ENCODE peak calls at places on chromosomes 2 and 18, in six cellular contexts. Q, H, O, U, Y and W are unnamed samples.

GRCh38 chr2:108637304-108637669 is 82.0 kb upstream of the RANBP2 start:
- DNase-seq in Q (peak), Y (no peak), H (no peak), O (peak), U (no peak), W (no peak)

GRCh38 chr18:31104444-31104843 is 2.2 kb upstream of the DSC2 start:
- DNase-seq in O (no peak), U (no peak), H (no peak), Y (no peak), Q (no peak), W (no peak)

GRCh38 chr2:204638795-204639194 is 93.5 kb downstream of the PARD3B start:
- DNase-seq in O (no peak), U (no peak), Q (no peak), H (no peak), Y (no peak), W (no peak)

GRCh38 chr2:72146357-72147302 is 1.0 kb downstream of the CYP26B1 start:
- DNase-seq in Q (peak), U (no peak), Y (no peak), H (peak), O (no peak), W (no peak)

GRCh38 chr2:145601306-145601925 is 1081.5 kb upstream of the ZEB2 start:
- DNase-seq in Q (no peak), O (no peak), U (no peak), Y (no peak), H (no peak), W (no peak)

GRCh38 chr2:52658598-52658997 is 1109.0 kb upstream of the CHAC2 start:
- DNase-seq in Q (no peak), O (no peak), H (no peak), Y (no peak), U (no peak), W (no peak)

GRCh38 chr2:85131116-85131515 is 2.1 kb upstream of the TCF7L1 start:
- DNase-seq in U (no peak), O (peak), Q (no peak), H (no peak), Y (no peak), W (peak)

GRCh38 chr2:128347701-128348504 is 29.2 kb upstream of the HS6ST1 start:
- DNase-seq in U (no peak), H (no peak), O (no peak), Q (peak), Y (no peak), W (no peak)

GRCh38 chr18:68445668-68446426 is 269.1 kb downstream of the TMX3 start:
- DNase-seq in Y (no peak), O (no peak), H (no peak), U (no peak), Q (no peak), W (no peak)

GRCh38 chr2:37005118-37005868 is 39.0 kb upstream of the STRN start:
- DNase-seq in O (peak), Q (no peak), H (no peak), Y (no peak), U (no peak), W (no peak)

GRCh38 chr2:28717339-28717758 is 34.3 kb upstream of the PPP1CB start:
- DNase-seq in U (no peak), Q (peak), H (no peak), Y (peak), O (no peak), W (no peak)

GRCh38 chr2:233165895-233166661 is 85.4 kb upstream of the ATG16L1 start:
- DNase-seq in H (peak), O (no peak), Y (peak), Q (peak), U (no peak), W (no peak)

GRCh38 chr2:158179660-158180059 is 78.0 kb downstream of the UPP2 start:
- DNase-seq in U (no peak), H (no peak), Y (peak), O (peak), Q (no peak), W (no peak)

GRCh38 chr2:200360364-200360763 is 53.9 kb downstream of the SPATS2L start:
- DNase-seq in Y (no peak), H (no peak), O (no peak), U (no peak), Q (no peak), W (no peak)

GRCh38 chr2:152062130-152063091 is 36.4 kb downstream of the CACNB4 start:
- DNase-seq in H (no peak), Y (peak), U (no peak), Q (peak), O (no peak), W (no peak)

GRCh38 chr2:155815851-155816250 is 516.7 kb downstream of the NR4A2 start:
- DNase-seq in O (peak), Y (no peak), U (no peak), Q (no peak), H (no peak), W (no peak)

GRCh38 chr18:46310675-46311345 is 206.6 kb downstream of the HAUS1 start:
- DNase-seq in H (no peak), Q (no peak), O (no peak), U (no peak), Y (no peak), W (no peak)

GRCh38 chr2:9373047-9373446 is 50.3 kb downstream of the ITGB1BP1 start:
- DNase-seq in O (no peak), Y (no peak), H (no peak), Q (no peak), U (no peak), W (no peak)

GRCh38 chr2:6358985-6359384 is 506.7 kb downstream of the CMPK2 start:
- DNase-seq in Y (no peak), H (no peak), U (no peak), O (no peak), Q (no peak), W (no peak)

GRCh38 chr2:102005989-102006885 is 14.5 kb downstream of the IL1R2 start:
- DNase-seq in Q (no peak), H (no peak), U (no peak), Y (peak), O (peak), W (peak)

GRCh38 chr18:55764382-55764781 is 176.4 kb upstream of the TCF4 start:
- DNase-seq in U (no peak), Q (no peak), H (no peak), O (peak), Y (no peak), W (no peak)

GRCh38 chr2:100142393-100142792 is at the start of gene AFF3:
- DNase-seq in O (no peak), U (no peak), H (no peak), Y (no peak), Q (no peak), W (no peak)

GRCh38 chr2:219296631-219297391 is 12.4 kb downstream of the PTPRN start:
- DNase-seq in U (no peak), H (no peak), Y (no peak), Q (no peak), O (no peak), W (no peak)

GRCh38 chr2:3377279-3377611 is 373 bp downstream of the EIPR1 start:
- DNase-seq in O (no peak), H (no peak), Y (peak), Q (no peak), U (no peak), W (no peak)

GRCh38 chr2:23940976-23941605 is 828 bp downstream of the UBXN2A start:
- DNase-seq in H (no peak), U (no peak), O (no peak), Y (peak), Q (no peak), W (no peak)

GRCh38 chr2:135600915-135601314 is 69.6 kb downstream of the R3HDM1 start:
- DNase-seq in Y (no peak), O (no peak), H (no peak), Q (no peak), U (no peak), W (no peak)
- TF ChIP-seq CTCF in Y (peak), O (peak), H (no peak), Q (peak), U (no peak), W (no peak)

DNA sequence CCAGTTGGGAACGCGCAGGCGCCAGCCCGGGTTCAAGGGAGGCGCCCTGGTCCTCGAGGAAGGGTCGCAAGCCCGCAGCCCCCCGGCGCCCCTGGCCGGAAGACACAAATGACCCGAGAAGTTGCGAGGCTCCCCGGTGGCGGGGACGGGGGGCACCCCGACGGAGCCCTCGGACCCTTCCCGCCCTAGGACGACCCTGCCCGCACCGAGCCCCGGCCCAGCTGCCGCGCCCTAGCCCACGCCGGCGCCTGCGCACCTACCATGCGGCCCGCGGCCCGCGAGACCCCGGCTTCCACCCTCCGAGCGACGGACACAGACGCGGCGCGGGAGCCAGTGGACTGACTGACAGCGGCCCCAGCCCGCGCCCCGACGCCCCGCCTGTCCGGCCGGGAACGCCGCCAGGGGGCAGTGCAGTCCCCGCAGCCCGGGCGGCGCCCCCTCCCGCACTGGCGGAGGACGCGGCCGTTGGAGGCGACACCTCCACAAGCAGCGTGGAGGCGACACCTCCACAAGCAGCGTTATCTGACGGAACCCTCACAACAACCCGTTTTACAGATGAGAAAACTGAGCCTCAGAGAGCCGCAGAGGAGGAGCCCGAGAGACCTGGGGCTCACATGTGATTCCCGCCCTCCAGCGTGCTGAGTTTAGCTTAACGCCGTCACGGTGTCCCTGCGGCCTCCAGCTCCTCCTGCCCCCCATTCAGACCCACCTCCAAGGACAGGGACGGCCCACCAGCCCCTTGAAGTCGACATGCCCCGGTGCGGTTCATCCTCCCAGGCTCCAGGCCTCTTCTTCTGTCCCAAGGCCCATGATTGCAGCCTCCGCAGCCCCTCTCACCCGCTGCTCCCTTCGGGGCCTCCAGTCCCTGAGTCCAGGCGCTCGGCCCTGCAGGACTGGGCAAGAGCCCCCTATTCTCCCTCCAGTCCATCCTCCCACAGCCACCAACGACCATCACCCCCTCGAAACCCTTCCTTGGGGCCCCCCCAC is at the start of gene NMUR1:
- DNase-seq in Q (peak), H (peak), U (peak), Y (peak), O (peak), W (peak)
- TF ChIP-seq CTCF in Q (peak), H (peak), U (peak), Y (peak), O (peak), W (peak)

GRCh38 chr2:46056541-46056940 is 240.7 kb upstream of the EPAS1 start:
- DNase-seq in U (no peak), Y (no peak), H (no peak), O (no peak), Q (no peak), W (no peak)
- TF ChIP-seq CTCF in U (no peak), Y (no peak), H (no peak), O (no peak), Q (no peak), W (no peak)

DNA sequence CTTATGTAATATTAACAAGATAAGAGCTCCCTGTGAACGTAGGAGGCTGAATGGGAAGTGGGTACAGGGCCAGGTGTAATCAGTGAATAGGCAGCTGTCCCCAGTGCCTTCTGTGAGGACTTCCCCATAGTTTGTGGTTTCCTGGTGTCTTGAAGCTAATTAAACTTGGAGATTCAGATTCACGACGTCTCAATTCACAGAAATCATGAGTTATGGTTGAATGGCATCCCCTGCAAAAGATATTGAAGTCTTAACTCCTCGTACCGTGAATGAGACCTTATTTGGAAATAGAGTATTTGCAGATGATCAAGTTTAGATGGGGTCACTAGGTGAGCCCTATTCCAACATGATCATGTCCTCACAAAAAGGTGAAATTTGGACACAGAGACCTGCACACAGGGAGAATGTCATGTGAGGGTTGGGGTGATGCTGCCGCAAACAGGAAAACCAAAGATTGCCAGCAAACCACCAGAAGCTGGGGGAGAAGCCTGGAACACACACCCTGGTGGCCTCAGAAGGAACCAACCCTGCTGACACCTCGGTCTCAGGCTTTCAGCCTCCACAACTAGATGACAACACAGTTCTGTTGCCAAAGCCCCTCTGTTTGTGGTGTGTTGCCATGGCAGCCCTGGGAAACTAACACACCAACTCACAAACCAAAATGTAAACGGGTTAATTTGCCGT is 13.2 kb downstream of the ARL4C start:
- DNase-seq in U (no peak), H (no peak), O (no peak), Q (no peak), Y (no peak), W (no peak)
- TF ChIP-seq CTCF in U (peak), H (peak), O (peak), Q (no peak), Y (no peak), W (peak)

GRCh38 chr2:42052702-42053481 is 5.1 kb downstream of the PKDCC start:
- DNase-seq in O (peak), Q (no peak), H (no peak), U (no peak), Y (no peak), W (no peak)

GRCh38 chr2:42055573-42056514 is 8.0 kb downstream of the PKDCC start:
- DNase-seq in Y (no peak), O (no peak), U (peak), Q (no peak), H (no peak), W (no peak)

GRCh38 chr2:42053482-42053790 is 5.6 kb downstream of the PKDCC start:
- DNase-seq in Y (no peak), U (no peak), H (no peak), O (no peak), Q (no peak), W (no peak)

GRCh38 chr2:42053791-42054656 is 6.2 kb downstream of the PKDCC start:
- DNase-seq in Y (no peak), U (no peak), H (no peak), Q (peak), O (peak), W (no peak)

GRCh38 chr2:42054657-42055430 is 7.0 kb downstream of the PKDCC start:
- DNase-seq in H (no peak), O (no peak), Y (no peak), U (peak), Q (no peak), W (no peak)
- TF ChIP-seq CTCF in H (no peak), O (no peak), Y (no peak), U (peak), Q (peak), W (no peak)

GRCh38 chr18:5073026-5073944 is 123.8 kb downstream of the AKAIN1 start:
- DNase-seq in U (no peak), H (no peak), Q (no peak), O (peak), Y (peak), W (peak)
- TF ChIP-seq CTCF in U (peak), H (peak), Q (peak), O (no peak), Y (peak), W (peak)

DNA sequence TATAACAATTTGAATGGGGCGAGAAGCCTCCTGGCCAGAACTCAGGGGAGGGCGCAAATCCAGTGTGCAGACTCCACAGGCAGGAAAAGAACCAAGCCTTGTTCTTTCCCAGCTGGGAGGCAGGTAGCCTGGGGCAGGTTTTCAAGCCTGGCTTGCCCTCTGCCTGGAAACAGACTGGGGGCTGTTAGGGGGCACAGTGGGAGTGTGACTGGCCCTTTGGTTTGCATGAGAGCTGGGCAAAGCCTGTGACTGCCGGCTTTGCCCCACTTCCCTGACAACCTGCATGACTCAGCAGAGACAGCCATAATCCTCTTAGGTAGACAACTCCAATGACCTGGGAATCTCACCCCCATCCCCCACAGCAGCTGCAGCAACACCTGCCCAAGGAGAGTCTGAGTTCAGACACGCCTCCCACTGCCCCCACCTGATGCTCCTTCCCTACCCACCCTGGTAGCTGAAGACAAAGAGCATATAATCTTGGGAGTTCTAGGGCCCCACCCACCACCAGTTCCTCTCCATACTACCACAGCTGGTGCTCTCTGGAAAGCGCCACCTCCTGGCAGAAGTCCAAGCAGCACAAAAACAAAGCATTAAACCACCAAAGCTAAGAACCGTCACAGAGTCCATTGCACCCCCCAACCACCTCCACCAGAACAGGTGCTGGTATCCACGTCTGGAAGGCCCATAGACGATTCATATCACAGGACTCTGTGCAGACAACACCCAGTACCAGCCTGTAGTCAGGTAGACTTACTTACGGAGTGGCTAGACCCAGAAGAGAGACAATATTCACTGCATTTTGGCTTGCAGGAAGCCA is 402.5 kb downstream of the STK39 start:
- DNase-seq in U (no peak), Q (no peak), H (no peak), Y (no peak), O (no peak), W (no peak)
- TF ChIP-seq CTCF in U (no peak), Q (no peak), H (no peak), Y (no peak), O (no peak), W (peak)

GRCh38 chr2:62424899-62425298 is 81.1 kb downstream of the TMEM17 start:
- DNase-seq in Y (peak), Q (no peak), O (no peak), U (no peak), H (no peak), W (no peak)
- TF ChIP-seq CTCF in Y (no peak), Q (no peak), O (no peak), U (no peak), H (no peak), W (no peak)

GRCh38 chr2:239291505-239292350 is 109.1 kb downstream of the HDAC4 start:
- DNase-seq in Y (no peak), Q (no peak), O (no peak), U (no peak), H (peak), W (peak)

GRCh38 chr2:239288951-239289481 is 111.8 kb downstream of the HDAC4 start:
- DNase-seq in Q (no peak), H (no peak), Y (no peak), O (peak), U (no peak), W (no peak)

GRCh38 chr2:239292531-239292930 is 108.3 kb downstream of the HDAC4 start:
- DNase-seq in O (no peak), Q (no peak), Y (no peak), H (no peak), U (no peak), W (no peak)

GRCh38 chr2:239289545-239289944 is 111.3 kb downstream of the HDAC4 start:
- DNase-seq in O (no peak), H (peak), U (no peak), Q (no peak), Y (no peak), W (no peak)

GRCh38 chr2:239290618-239291504 is 110.0 kb downstream of the HDAC4 start:
- DNase-seq in U (no peak), Y (peak), Q (peak), H (peak), O (peak), W (no peak)
- TF ChIP-seq CTCF in U (no peak), Y (no peak), Q (peak), H (no peak), O (no peak), W (no peak)

GRCh38 chr18:36947820-36948348 is 119.0 kb downstream of the KIAA1328 start:
- DNase-seq in Q (no peak), Y (no peak), O (no peak), U (no peak), H (no peak), W (no peak)

DNA sequence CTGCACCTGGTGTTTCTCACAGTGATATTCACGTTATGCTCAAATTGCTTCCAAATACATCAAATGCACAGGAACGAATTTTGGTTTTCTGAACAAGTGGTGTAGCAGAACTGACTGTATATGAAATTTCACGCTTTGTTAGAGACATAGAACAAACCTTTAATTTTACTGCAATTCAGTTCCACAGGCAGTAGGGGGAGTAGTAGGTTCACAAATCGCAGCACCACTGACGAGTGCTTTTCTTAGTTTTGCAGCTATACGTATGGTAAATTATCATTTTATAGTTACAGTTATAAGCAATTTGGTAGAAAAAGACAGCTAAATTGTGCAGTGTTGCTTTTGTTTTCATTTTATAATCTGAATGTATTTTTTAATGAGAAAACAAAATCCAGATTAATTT is 113.3 kb downstream of the KIAA1328 start:
- DNase-seq in Q (no peak), Y (no peak), U (no peak), H (no peak), O (peak), W (no peak)
- TF ChIP-seq CTCF in Q (no peak), Y (no peak), U (peak), H (no peak), O (peak), W (peak)